ENCODE peak calls at places on chromosomes 16 and 17, in four cellular contexts. N is HepG2, O is transverse colon, M is tibial nerve. I is an unnamed sample. For H3K4me1, the result is how much of the 10 kb centered on the place peaks cover.

GRCh38 chr17:79925242-79925957 is 86.2 kb upstream of the CBX4 start:
- DNase-seq in N (no peak), O (peak), M (no peak), I (no peak)

GRCh38 chr17:21201302-21201602 is 12.7 kb downstream of the TMEM11 start:
- DNase-seq in N (no peak), O (no peak), M (no peak), I (no peak)

GRCh38 chr17:74646231-74646630 is 22.7 kb upstream of the CD300E start:
- DNase-seq in N (peak), O (no peak), M (no peak), I (no peak)

GRCh38 chr16:46830417-46830901 is 521 bp downstream of the C16orf87 start:
- DNase-seq in N (no peak), O (peak), M (no peak), I (peak)

GRCh38 chr16:19242987-19243386 is 42.5 kb upstream of the CLEC19A start:
- DNase-seq in N (no peak), O (no peak), M (no peak), I (no peak)

GRCh38 chr17:6913608-6914443 is 82.0 kb upstream of the ALOX12 start:
- DNase-seq in N (peak), O (peak), M (peak), I (peak)

GRCh38 chr17:19391432-19391831 is 4.4 kb upstream of the MFAP4 start:
- DNase-seq in N (no peak), O (no peak), M (no peak), I (no peak)

GRCh38 chr16:4285167-4285566 is 12.3 kb upstream of the TFAP4 start:
- DNase-seq in N (no peak), O (no peak), M (no peak), I (no peak)

GRCh38 chr17:64252831-64253230 is 10.2 kb downstream of the TEX2 start:
- DNase-seq in N (no peak), O (no peak), M (no peak), I (no peak)

GRCh38 chr17:731943-732787 is at the start of gene TLCD3A:
- DNase-seq in N (no peak), O (peak), M (peak), I (peak)

GRCh38 chr16:69131167-69131748 is 1.1 kb downstream of the CHTF8 start:
- DNase-seq in N (no peak), O (no peak), M (no peak), I (no peak)

GRCh38 chr16:58931436-58931835 is 197.3 kb upstream of the GOT2 start:
- DNase-seq in N (no peak), O (no peak), M (no peak), I (no peak)

GRCh38 chr16:73996624-73997339 is 299.8 kb upstream of the PSMD7 start:
- DNase-seq in N (peak), O (peak), M (no peak), I (no peak)

GRCh38 chr17:6392609-6393367 is 42.1 kb downstream of the AIPL1 start:
- DNase-seq in N (peak), O (no peak), M (no peak), I (no peak)

GRCh38 chr17:18377437-18378204 is at the start of gene EVPLL:
- DNase-seq in N (no peak), O (peak), M (no peak), I (no peak)

GRCh38 chr17:63984651-63985386 is 12.1 kb upstream of the SCN4A start:
- DNase-seq in N (peak), O (peak), M (no peak), I (peak)

GRCh38 chr17:40224707-40225092 is 5.6 kb downstream of the WIPF2 start:
- DNase-seq in N (no peak), O (no peak), M (peak), I (no peak)

GRCh38 chr16:50310308-50311133 is 44.2 kb downstream of the ADCY7 start:
- DNase-seq in N (peak), O (no peak), M (no peak), I (no peak)

GRCh38 chr17:71441098-71441497 is 679.7 kb upstream of the SOX9 start:
- DNase-seq in N (no peak), O (no peak), M (no peak), I (no peak)

GRCh38 chr17:7559307-7560171 is 989 bp downstream of the TNFSF13 start:
- DNase-seq in N (no peak), O (peak), M (no peak), I (peak)

GRCh38 chr17:31508310-31509094 is 117.0 kb downstream of the RAB11FIP4 start:
- DNase-seq in N (peak), O (no peak), M (no peak), I (no peak)

GRCh38 chr17:9132944-9133610 is 111.8 kb downstream of the NTN1 start:
- DNase-seq in N (no peak), O (no peak), M (no peak), I (no peak)

GRCh38 chr16:5073279-5073629 is 1.6 kb downstream of the ALG1 start:
- DNase-seq in N (no peak), O (no peak), M (no peak), I (no peak)

DNA sequence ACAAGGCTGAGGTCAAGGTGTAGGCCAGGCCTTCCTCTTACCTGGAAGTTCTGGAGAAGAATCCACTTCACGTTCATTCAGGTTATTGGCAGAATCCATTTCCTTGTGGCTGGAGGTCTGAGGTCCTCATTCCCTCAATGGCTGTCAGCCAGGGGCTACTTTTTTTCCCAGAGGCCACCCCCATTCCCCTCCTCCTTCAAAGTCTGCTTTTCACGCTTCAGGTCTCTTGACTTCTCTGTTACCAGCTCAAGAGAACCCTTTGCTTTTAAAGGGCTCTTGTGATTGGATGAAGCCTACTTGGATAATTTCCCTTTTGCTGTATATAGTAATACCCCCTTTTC is 55.1 kb upstream of the LGALS9 start:
- DNase-seq in N (no peak), O (no peak), M (no peak), I (no peak)
- H3K4me1 ChIP-seq in N (half or more), O (under half), M (under half), I (under half)

GRCh38 chr17:2071024-2071385 is 16.1 kb downstream of the HIC1 start:
- DNase-seq in N (no peak), O (no peak), M (no peak), I (no peak)

GRCh38 chr17:2074919-2075318 is 20.0 kb downstream of the HIC1 start:
- DNase-seq in N (no peak), O (no peak), M (no peak), I (no peak)

GRCh38 chr17:2068589-2069051 is 13.7 kb downstream of the HIC1 start:
- DNase-seq in N (no peak), O (no peak), M (no peak), I (peak)

GRCh38 chr17:2070241-2071023 is 15.5 kb downstream of the HIC1 start:
- DNase-seq in N (no peak), O (no peak), M (no peak), I (no peak)

DNA sequence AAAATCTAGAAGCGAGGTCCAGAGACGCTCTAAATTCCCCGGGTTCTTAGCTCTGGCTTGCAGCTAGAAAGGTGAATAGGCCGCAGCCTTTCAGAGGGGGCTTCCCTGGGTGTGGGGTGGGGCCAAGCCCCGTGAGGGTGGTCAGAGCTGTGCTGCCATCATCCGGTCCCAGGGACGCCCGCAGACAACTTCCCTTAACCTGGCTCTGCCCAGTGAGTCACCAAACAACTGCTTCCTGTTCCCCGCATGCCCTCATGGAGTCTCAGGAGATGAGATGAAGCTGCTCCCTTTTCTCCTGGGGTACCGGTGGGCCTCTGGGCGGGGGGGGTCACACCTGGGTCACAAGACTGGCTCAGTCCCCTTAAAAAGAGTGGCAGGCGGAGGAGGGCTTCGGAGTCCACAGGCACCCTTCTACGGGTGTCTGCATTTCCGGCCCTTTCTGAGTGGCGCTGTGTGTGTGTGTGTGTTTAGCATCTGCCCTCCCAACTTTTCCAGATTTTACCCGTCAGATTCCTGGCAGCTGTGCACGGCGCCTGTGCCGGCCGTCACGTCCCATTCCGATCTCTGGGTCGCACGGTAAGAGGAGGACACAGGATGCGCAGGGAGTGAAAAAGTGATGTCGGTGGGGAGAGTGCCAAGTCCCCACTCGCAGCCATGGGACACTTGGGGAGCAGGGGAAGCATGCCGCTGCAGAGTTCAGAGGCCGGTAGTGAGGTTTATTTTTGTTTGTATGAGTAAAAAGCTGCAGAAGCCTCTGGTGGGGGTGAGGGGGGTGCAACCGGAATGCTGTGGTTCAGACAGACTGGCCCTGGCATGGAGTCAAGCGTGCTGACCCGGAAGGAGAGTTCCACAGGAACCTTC is 16.7 kb downstream of the HIC1 start:
- DNase-seq in N (no peak), O (peak), M (no peak), I (peak)
- TF ChIP-seq EP300 in N (no peak), O (peak), M (no peak), I (peak)

DNA sequence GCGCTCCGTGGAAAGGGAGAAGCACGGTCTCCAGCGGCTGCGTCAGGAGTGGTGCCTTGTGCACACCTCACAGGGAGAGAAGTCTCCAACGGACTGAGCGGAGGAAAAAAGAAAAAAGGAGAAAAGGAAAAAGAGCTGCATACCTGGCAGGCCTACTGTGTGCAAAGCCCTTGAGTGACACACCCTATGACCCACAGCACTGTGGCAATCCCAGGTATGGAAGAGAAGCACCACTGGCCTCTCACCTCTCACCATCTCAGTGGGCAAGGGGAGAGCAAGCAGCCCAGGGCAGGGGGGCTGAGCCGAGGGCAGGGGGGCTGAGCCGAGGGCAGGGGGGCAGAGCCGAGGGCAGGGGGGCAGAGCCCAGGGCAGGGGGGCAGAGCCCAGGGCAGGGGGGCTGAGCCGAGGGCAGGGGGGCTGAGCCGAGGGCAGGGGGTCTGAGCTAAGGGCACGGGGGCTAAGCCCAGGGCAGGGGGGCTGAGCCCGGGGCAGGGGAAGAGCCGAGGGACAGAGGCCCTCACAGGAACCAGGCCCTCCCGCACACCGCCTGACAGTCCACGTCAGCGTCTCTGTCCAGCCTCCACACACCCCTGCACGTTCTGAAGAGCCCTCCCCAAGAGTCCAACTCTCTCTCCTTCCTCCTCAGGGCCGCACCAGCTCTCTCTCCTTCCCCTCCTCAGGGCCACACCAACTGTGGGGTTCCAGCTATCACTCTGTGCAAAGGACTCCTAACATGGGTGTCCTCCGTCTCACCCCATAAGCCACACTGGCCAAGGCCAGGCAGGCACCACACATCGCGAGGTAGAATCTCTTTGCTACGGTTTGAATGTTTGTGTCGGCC is 105.8 kb downstream of the ZNF778 start:
- DNase-seq in N (no peak), O (no peak), M (no peak), I (no peak)
- H3K4me3 ChIP-seq in N (no peak), O (no peak), M (no peak), I (no peak)

GRCh38 chr16:67396775-67397450 is 3.6 kb upstream of the TPPP3 start:
- DNase-seq in N (no peak), O (no peak), M (no peak), I (no peak)
- H3K4me1 ChIP-seq in N (under half), O (under half), M (half or more), I (under half)

GRCh38 chr17:67376892-67377726 is at the start of gene PITPNC1:
- DNase-seq in N (peak), O (peak), M (peak), I (peak)
- TF ChIP-seq EP300 in N (no peak), O (no peak), M (no peak), I (no peak)

GRCh38 chr16:3188925-3189825 is 1.2 kb downstream of the OR1F1 start:
- DNase-seq in N (peak), O (no peak), M (no peak), I (no peak)
- H3K4me3 ChIP-seq in N (peak), O (no peak), M (no peak), I (no peak)

DNA sequence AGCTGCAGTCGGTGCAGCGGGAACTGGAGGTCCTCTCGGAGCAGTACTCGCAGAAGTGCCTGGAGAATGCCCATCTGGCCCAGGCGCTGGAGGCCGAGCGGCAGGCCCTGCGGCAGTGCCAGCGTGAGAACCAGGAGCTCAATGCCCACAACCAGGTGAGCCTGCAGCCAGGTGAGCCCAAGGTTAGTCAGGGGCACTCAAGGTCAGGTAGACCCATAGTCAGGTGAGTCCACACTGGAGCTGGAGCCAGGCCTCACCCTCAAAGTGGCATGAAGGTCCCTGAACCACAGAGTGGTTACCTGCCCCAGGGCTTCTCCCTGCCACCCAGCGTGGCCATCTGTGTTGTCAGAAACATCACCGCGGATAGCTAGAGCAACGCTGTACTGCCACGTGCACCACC is 32.2 kb downstream of the PLD6 start:
- DNase-seq in N (no peak), O (no peak), M (no peak), I (no peak)
- H3K4me1 ChIP-seq in N (under half), O (under half), M (under half), I (under half)

GRCh38 chr17:42518046-42518754 is 17.8 kb upstream of the NAGLU start:
- DNase-seq in N (no peak), O (peak), M (peak), I (peak)
- TF ChIP-seq EP300 in N (no peak), O (peak), M (peak), I (no peak)

GRCh38 chr16:82784567-82784956 is 157.8 kb downstream of the CDH13 start:
- DNase-seq in N (no peak), O (no peak), M (no peak), I (no peak)
- H3K4me3 ChIP-seq in N (no peak), O (no peak), M (no peak), I (no peak)